ENCODE peak calls at places on chromosome 14, in six cellular contexts. H is mucosa of descending colon, T is fibroblast of pulmonary artery, F is fibroblast of mammary gland, M is lower leg skin, C is OCI-LY7. X is an unnamed sample.

GRCh38 chr14:22466520-22466919 is 122.5 kb downstream of the DAD1 start:
- DNase-seq in F (peak), T (no peak), M (no peak), H (no peak), C (peak), X (peak)

GRCh38 chr14:73777420-73777819 is 63.2 kb upstream of the PNMA1 start:
- DNase-seq in M (no peak), H (no peak), C (peak), F (no peak), T (no peak), X (no peak)

GRCh38 chr14:21868442-21869046 is 194.9 kb upstream of the OR4E1 start:
- DNase-seq in H (no peak), T (peak), F (peak), M (no peak), C (peak), X (peak)

GRCh38 chr14:96442355-96442754 is 50.4 kb downstream of the AK7 start:
- DNase-seq in T (peak), C (no peak), H (no peak), M (no peak), F (peak), X (no peak)

GRCh38 chr14:101187017-101187815 is 283.7 kb upstream of the RTL1 start:
- DNase-seq in C (no peak), F (no peak), M (peak), T (no peak), H (no peak), X (no peak)

GRCh38 chr14:29749327-29749726 is 178.3 kb downstream of the PRKD1 start:
- DNase-seq in M (no peak), H (no peak), T (peak), F (peak), C (no peak), X (no peak)

GRCh38 chr14:32564591-32564990 is 235.5 kb downstream of the AKAP6 start:
- DNase-seq in C (no peak), H (no peak), T (peak), F (no peak), M (no peak), X (no peak)

GRCh38 chr14:67467134-67467533 is 21.4 kb downstream of the TMEM229B start:
- DNase-seq in H (no peak), F (no peak), C (no peak), T (no peak), M (no peak), X (no peak)

GRCh38 chr14:41604793-41605534 is 1.7 kb upstream of the LRFN5 start:
- DNase-seq in C (no peak), M (peak), H (peak), T (peak), F (peak), X (no peak)

GRCh38 chr14:70045715-70046535 is 142.8 kb downstream of the SLC8A3 start:
- DNase-seq in T (peak), F (peak), C (no peak), H (peak), M (peak), X (peak)
- TF ChIP-seq CTCF in T (peak), F (peak), C (peak), H (peak), M (no peak), X (peak)

DNA sequence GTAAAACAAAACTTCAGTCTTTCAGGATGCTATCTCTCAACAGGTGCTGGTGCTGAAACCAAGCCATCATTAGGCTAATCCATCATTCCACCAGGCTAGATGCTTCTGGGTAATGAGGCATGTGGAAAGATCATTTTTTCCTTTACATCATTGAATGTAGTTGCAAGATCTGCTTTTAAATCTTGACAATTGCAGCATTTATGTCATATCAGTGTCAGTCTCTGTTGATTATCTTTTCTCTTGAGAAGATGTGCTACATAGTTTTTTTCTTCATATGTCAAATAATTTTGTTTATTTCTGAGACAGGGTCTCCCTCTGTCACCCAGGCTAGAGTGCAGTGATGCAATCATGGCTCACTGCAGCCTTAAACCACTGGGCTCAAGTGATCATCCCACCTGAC is 16.2 kb upstream of the EXD2 start:
- DNase-seq in F (no peak), H (no peak), M (no peak), T (no peak), C (no peak), X (no peak)
- H3K4me3 ChIP-seq in F (no peak), H (no peak), M (no peak), T (no peak), C (no peak), X (no peak)

DNA sequence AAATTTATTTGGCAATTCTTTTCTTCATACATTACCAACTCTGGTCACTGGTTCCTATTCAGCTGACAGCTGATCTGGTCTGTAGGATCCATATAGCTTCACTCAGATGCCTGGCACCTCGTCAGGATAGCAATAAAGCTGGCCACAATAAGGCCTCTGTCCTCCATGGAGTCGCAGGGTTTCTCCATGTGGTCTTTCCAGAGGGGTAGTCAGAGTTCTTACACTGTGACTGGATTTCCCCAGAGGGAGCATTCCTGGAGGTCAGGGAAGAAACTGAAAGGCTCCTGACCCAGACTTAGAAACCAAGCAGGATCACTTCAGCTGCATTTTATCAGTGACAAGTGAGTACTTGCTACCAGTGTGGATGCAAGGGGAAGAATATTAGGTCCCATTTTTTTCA is 34.9 kb upstream of the SIX1 start:
- DNase-seq in F (peak), T (no peak), C (no peak), M (no peak), H (no peak), X (no peak)
- TF ChIP-seq CTCF in F (no peak), T (no peak), C (no peak), M (no peak), H (no peak), X (no peak)

GRCh38 chr14:72679106-72679505 is 214.8 kb downstream of the DPF3 start:
- DNase-seq in F (peak), C (no peak), M (no peak), T (peak), H (no peak), X (no peak)
- H3K4me3 ChIP-seq in F (no peak), C (no peak), M (no peak), T (no peak), H (no peak), X (no peak)

DNA sequence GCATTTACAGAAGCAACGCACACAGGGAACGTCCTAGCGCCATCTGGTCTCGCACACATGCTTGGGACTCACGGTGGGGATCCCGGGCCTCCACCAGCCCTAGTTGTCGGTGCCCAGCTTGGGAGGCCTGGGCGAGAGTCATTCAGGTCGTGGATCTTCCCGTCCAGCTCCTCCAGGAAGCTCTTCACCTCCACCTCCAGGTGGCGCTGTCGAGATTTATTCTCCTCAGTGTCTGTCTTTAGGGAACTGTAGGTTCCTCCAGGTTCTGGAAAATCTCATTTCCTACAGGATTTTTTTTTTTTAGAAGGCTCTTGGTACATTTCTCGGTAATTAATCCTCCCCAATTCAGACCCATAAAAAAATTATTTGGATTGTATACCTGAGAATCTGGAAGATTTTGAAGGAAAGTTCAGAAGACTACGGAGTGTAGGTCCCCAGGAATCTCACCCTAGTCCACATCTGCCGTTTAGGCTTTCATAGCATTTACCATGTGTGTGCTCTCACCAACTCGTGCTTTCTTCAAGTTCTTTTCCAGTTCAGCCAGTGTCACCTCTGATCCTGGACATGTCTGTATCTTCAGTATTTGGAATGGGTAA is 910.0 kb downstream of the TMEM121 start:
- DNase-seq in H (no peak), F (peak), M (no peak), C (peak), T (no peak), X (no peak)
- TF ChIP-seq CTCF in H (no peak), F (peak), M (no peak), C (peak), T (no peak), X (peak)

GRCh38 chr14:105067969-105068301 is 2.7 kb upstream of the GPR132 start:
- DNase-seq in H (peak), C (no peak), F (no peak), T (no peak), M (no peak), X (no peak)
- H3K4me3 ChIP-seq in H (no peak), C (no peak), F (no peak), T (no peak), M (no peak), X (no peak)

GRCh38 chr14:58479975-58480374 is 52.5 kb downstream of the KIAA0586 start:
- DNase-seq in F (no peak), C (peak), M (no peak), T (no peak), H (no peak), X (no peak)

GRCh38 chr14:58476320-58476719 is 48.8 kb downstream of the KIAA0586 start:
- DNase-seq in T (no peak), H (no peak), F (no peak), M (no peak), C (no peak), X (no peak)

GRCh38 chr14:58477653-58478052 is 50.1 kb downstream of the KIAA0586 start:
- DNase-seq in M (no peak), H (no peak), C (no peak), F (no peak), T (no peak), X (no peak)
- TF ChIP-seq CTCF in M (no peak), H (no peak), C (no peak), F (no peak), T (no peak), X (no peak)

GRCh38 chr14:102316048-102316745 is 3.3 kb upstream of the ZNF839 start:
- DNase-seq in H (no peak), T (peak), F (peak), C (peak), M (no peak), X (peak)
- H3K4me3 ChIP-seq in H (no peak), T (peak), F (peak), C (peak), M (no peak), X (peak)

GRCh38 chr14:99609245-99610117 is 5.5 kb upstream of the CCDC85C start:
- DNase-seq in F (peak), H (no peak), C (no peak), M (no peak), T (no peak), X (no peak)
- TF ChIP-seq CTCF in F (peak), H (no peak), C (no peak), M (no peak), T (no peak), X (no peak)

DNA sequence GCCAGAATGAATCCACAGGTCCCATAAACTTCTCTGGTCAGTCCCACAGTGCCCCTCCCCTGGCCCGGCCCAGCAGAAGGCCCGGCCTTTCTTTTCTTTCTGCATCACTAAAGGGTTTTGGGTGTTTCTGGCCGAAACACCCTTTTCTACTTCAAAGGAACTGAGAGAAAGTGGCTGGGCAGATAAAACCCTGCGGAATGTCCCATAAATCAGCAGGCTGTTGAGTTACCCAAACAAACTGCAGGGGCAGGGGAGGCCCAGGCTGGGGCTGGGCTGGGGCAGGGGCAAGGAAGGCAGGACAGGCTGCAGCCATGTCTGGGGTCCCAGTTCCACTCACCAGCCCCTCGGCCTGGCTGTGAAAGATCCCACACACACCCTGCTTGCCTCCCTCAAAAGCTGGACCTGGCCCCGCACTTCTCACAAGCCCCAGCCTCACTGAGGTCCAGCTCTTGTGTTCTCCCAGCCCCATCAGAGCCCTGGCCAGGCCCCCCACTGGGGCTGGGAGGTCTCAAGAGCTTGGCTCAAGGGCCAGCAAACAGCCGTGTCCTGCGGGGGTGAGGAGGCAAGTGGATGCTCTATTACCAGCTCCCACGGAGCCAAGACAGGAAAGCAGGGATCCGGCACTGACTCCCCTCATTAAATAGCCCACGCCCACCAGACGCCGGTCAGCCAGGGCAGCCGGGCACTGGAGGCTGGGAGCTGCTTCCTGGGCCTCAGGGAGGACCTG is 41.9 kb downstream of the CCNK start:
- DNase-seq in H (peak), M (no peak), F (no peak), T (no peak), C (no peak), X (no peak)
- H3K4me3 ChIP-seq in H (no peak), M (no peak), F (no peak), T (no peak), C (no peak), X (no peak)